ENCODE peak calls at places on chromosomes 12 and 14, in five cellular contexts. One of them, this sample, is unnamed.

GRCh38 chr12:93186131-93186530 is 191.6 kb upstream of the NUDT4 start:
- DNase-seq in RKO: no peak
- DNase-seq in NCI-H524: no peak
- DNase-seq in NCI-H69: no peak
- DNase-seq in HTR-8/SVneo: no peak
- DNase-seq in this sample: no peak

GRCh38 chr14:69331206-69331605 is 66.9 kb downstream of the ERH start:
- DNase-seq in RKO: no peak
- DNase-seq in NCI-H524: no peak
- DNase-seq in NCI-H69: no peak
- DNase-seq in HTR-8/SVneo: no peak
- DNase-seq in this sample: no peak

GRCh38 chr14:40368314-40368713 is 936.1 kb upstream of the FBXO33 start:
- DNase-seq in RKO: no peak
- DNase-seq in NCI-H524: no peak
- DNase-seq in NCI-H69: peak
- DNase-seq in HTR-8/SVneo: no peak
- DNase-seq in this sample: peak

GRCh38 chr12:14545144-14546124 is 22.2 kb downstream of the PLBD1 start:
- DNase-seq in RKO: no peak
- DNase-seq in NCI-H524: no peak
- DNase-seq in NCI-H69: peak
- DNase-seq in HTR-8/SVneo: no peak
- DNase-seq in this sample: no peak

GRCh38 chr12:127728285-127728684 is 538.7 kb upstream of the TMEM132C start:
- DNase-seq in RKO: no peak
- DNase-seq in NCI-H524: no peak
- DNase-seq in NCI-H69: no peak
- DNase-seq in HTR-8/SVneo: no peak
- DNase-seq in this sample: no peak

GRCh38 chr12:16586350-16587109 is 19.4 kb downstream of the LMO3 start:
- DNase-seq in RKO: no peak
- DNase-seq in NCI-H524: no peak
- DNase-seq in NCI-H69: no peak
- DNase-seq in HTR-8/SVneo: no peak
- DNase-seq in this sample: no peak

GRCh38 chr12:108305520-108305919 is 33.6 kb downstream of the CMKLR1 start:
- DNase-seq in RKO: peak
- DNase-seq in NCI-H524: no peak
- DNase-seq in NCI-H69: no peak
- DNase-seq in HTR-8/SVneo: peak
- DNase-seq in this sample: peak

GRCh38 chr14:104800600-104801283 is at the start of gene ZBTB42:
- DNase-seq in RKO: peak
- DNase-seq in NCI-H524: peak
- DNase-seq in NCI-H69: peak
- DNase-seq in HTR-8/SVneo: no peak
- DNase-seq in this sample: peak

GRCh38 chr14:104805326-104805678 is 4.4 kb downstream of the ZBTB42 start:
- DNase-seq in RKO: peak
- DNase-seq in NCI-H524: no peak
- DNase-seq in NCI-H69: peak
- DNase-seq in HTR-8/SVneo: peak
- DNase-seq in this sample: peak

This sample was measured in H4.